ENCODE peak calls at places on chromosomes 3 and 15, in four cellular contexts. Z, R, V and Q are unnamed samples.
A peak's percentile ranks its signal among the peaks of the same experiment; 100 is the strongest.

GRCh38 chr3:128051459-128051836 is 789 bp upstream of the SEC61A1 start:
- DNase-seq in Z (no peak), V (no peak), R (no peak), Q (no peak)

GRCh38 chr3:144652573-144652972 is 681.0 kb downstream of the DIPK2A start:
- DNase-seq in Z (no peak), V (no peak), R (no peak), Q (no peak)

GRCh38 chr3:173744479-173744878 is 346.9 kb downstream of the NLGN1 start:
- DNase-seq in Z (no peak), V (peak; percentile 76), R (no peak), Q (no peak)

GRCh38 chr3:28915711-28916481 is 365.0 kb upstream of the RBMS3 start:
- DNase-seq in V (peak; percentile 80), Z (no peak), R (peak; percentile 61), Q (no peak)

GRCh38 chr3:59313365-59313764 is 263.5 kb upstream of the CFAP20DC start:
- DNase-seq in Z (no peak), R (no peak), V (no peak), Q (no peak)

GRCh38 chr15:90286678-90287077 is 21.2 kb downstream of the NGRN start:
- DNase-seq in R (no peak), Z (no peak), V (peak; percentile 62), Q (no peak)

GRCh38 chr3:76122007-76122406 is 336.7 kb upstream of the ZNF717 start:
- DNase-seq in Z (no peak), V (no peak), R (no peak), Q (no peak)

GRCh38 chr3:25424238-25425013 is 3.6 kb upstream of the RARB start:
- DNase-seq in Z (no peak), V (no peak), R (no peak), Q (no peak)

GRCh38 chr15:71810256-71811035 is at the start of gene NR2E3:
- DNase-seq in V (no peak), Z (no peak), R (no peak), Q (no peak)

GRCh38 chr15:84840741-84841429 is 23.7 kb downstream of the ALPK3 start:
- DNase-seq in Z (no peak), V (peak; percentile 28), R (peak; percentile 93), Q (no peak)

GRCh38 chr3:124291008-124291407 is 299.1 kb upstream of the ROPN1 start:
- DNase-seq in R (no peak), Z (no peak), V (no peak), Q (no peak)

GRCh38 chr15:59174846-59175831 is 31.5 kb upstream of the LDHAL6B start:
- DNase-seq in R (peak; percentile 66), Z (no peak), V (peak; percentile 75), Q (peak; percentile 89)

GRCh38 chr15:39770748-39771689 is 11.6 kb downstream of the FSIP1 start:
- DNase-seq in V (no peak), R (peak; percentile 66), Z (no peak), Q (no peak)

GRCh38 chr15:48267766-48268165 is 61.7 kb downstream of the SLC12A1 start:
- DNase-seq in R (no peak), Z (no peak), V (no peak), Q (no peak)

GRCh38 chr15:78638658-78639314 is 2.2 kb downstream of the CHRNB4 start:
- DNase-seq in V (peak; percentile 35), Z (no peak), R (no peak), Q (no peak)

GRCh38 chr3:152322756-152323155 is 54.0 kb downstream of the MBNL1 start:
- DNase-seq in V (peak; percentile 42), R (no peak), Z (no peak), Q (no peak)

GRCh38 chr3:194687638-194688206 is 2.0 kb downstream of the FAM43A start:
- DNase-seq in R (peak; percentile 86), V (no peak), Z (no peak), Q (no peak)

GRCh38 chr3:31635586-31635985 is 102.9 kb downstream of the STT3B start:
- DNase-seq in R (no peak), Z (no peak), V (no peak), Q (no peak)

GRCh38 chr3:32556332-32556731 is 14.3 kb downstream of the DYNC1LI1 start:
- DNase-seq in R (no peak), V (no peak), Z (no peak), Q (no peak)

GRCh38 chr3:186953011-186953487 is 22.7 kb downstream of the ST6GAL1 start:
- DNase-seq in Z (no peak), R (no peak), V (peak; percentile 79), Q (no peak)

GRCh38 chr3:173653781-173654180 is 256.2 kb downstream of the NLGN1 start:
- DNase-seq in V (no peak), R (no peak), Z (no peak), Q (no peak)

GRCh38 chr3:150235799-150236198 is 172.3 kb upstream of the TSC22D2 start:
- DNase-seq in R (no peak), V (no peak), Z (no peak), Q (no peak)

GRCh38 chr3:67646586-67647234 is 7.7 kb downstream of the SUCLG2 start:
- DNase-seq in R (no peak), Z (no peak), V (no peak), Q (no peak)

GRCh38 chr3:183094711-183095110 is 4.6 kb downstream of the MCCC1 start:
- DNase-seq in Z (no peak), R (no peak), V (no peak), Q (no peak)

DNA sequence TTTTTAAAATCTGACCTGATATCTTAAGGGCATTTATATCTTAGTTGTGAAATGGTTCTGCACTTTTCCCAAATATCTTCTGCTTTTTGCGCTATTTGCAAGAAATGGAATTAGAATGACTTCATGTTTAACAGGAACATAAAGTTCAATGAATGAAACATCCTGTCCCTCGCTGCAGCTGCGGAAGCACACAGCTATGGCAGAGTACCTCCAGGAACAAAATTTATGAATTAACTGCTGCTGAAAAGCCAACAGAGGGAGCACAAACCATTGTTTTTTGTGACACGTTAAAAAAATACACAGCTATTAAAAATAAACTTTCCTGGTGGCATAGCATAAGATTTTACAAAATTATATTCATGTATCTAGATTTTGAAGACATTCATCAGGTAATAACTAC is 404.4 kb upstream of the MDFIC2 start:
- DNase-seq in V (peak; percentile 86), Z (no peak), R (peak; percentile 72), Q (no peak)
- TF ChIP-seq CTCF in V (peak; percentile 17), Z (peak; percentile 20), R (peak; percentile 22), Q (no peak)

GRCh38 chr15:75361361-75361988 is 6.9 kb downstream of the MAN2C1 start:
- DNase-seq in R (no peak), V (no peak), Z (no peak), Q (peak; percentile 76)

GRCh38 chr15:75363786-75364185 is 4.6 kb downstream of the MAN2C1 start:
- DNase-seq in V (no peak), Z (no peak), R (no peak), Q (no peak)

GRCh38 chr15:75361989-75362641 is 6.3 kb downstream of the MAN2C1 start:
- DNase-seq in V (no peak), Z (no peak), R (no peak), Q (no peak)

GRCh38 chr15:75360856-75361255 is 7.6 kb downstream of the MAN2C1 start:
- DNase-seq in R (no peak), Z (no peak), V (no peak), Q (peak; percentile 59)

GRCh38 chr15:75362642-75363249 is 5.7 kb downstream of the MAN2C1 start:
- DNase-seq in R (no peak), Z (no peak), V (no peak), Q (no peak)
- TF ChIP-seq POLR2A in R (no peak), Z (no peak), V (no peak), Q (no peak)

GRCh38 chr15:87033056-87033455 is 953.4 kb downstream of the AGBL1 start:
- DNase-seq in Z (no peak), R (no peak), V (no peak), Q (no peak)
- TF ChIP-seq CTCF in Z (no peak), R (no peak), V (no peak), Q (no peak)

GRCh38 chr3:27484002-27484844 is at the start of gene SLC4A7:
- DNase-seq in Z (peak; percentile 91), R (peak; percentile 99), V (peak; percentile 96), Q (peak; percentile 100)
- TF ChIP-seq POLR2A in Z (peak; percentile 99), R (peak; percentile 85), V (peak; percentile 96), Q (no peak)

GRCh38 chr3:61452536-61452991 is 108.8 kb upstream of the PTPRG start:
- DNase-seq in Z (no peak), R (no peak), V (no peak), Q (no peak)
- TF ChIP-seq CTCF in Z (no peak), R (no peak), V (no peak), Q (no peak)

GRCh38 chr15:70763120-70763949 is at the start of gene UACA:
- DNase-seq in R (peak; percentile 98), Z (peak; percentile 46), V (peak; percentile 99), Q (peak; percentile 96)

GRCh38 chr15:70763950-70764730 is 782 bp upstream of the UACA start:
- DNase-seq in R (no peak), V (no peak), Z (no peak), Q (no peak)

GRCh38 chr15:70761046-70761445 is 2.3 kb downstream of the UACA start:
- DNase-seq in V (no peak), Z (no peak), R (no peak), Q (no peak)

GRCh38 chr15:70761931-70762468 is 1.4 kb downstream of the UACA start:
- DNase-seq in Z (no peak), V (peak; percentile 52), R (no peak), Q (no peak)

GRCh38 chr15:70762469-70763119 is 764 bp downstream of the UACA start:
- DNase-seq in R (peak; percentile 74), Z (no peak), V (peak; percentile 59), Q (peak; percentile 42)
- TF ChIP-seq POLR2A in R (no peak), Z (peak; percentile 19), V (no peak), Q (no peak)

DNA sequence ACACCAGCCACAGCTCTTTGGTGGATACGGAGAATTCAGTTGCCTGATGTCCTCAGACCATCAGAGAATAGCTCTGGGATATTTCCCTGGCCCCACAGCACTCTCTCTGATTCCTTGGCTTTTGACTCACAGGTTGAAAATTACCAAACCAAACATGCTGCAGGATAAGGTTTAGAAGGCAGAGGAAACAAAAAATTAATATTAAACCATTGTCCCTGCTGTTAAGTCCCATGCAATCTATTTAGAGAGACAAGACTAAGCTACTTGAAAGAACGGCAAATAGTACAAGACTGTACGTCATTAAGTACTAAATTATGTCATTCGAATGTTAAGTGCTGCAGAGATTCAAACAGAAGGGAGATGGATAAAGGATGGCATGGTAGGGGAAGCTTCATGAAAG is 501.4 kb downstream of the MECOM start:
- DNase-seq in R (no peak), Z (no peak), V (no peak), Q (no peak)
- TF ChIP-seq CTCF in R (no peak), Z (no peak), V (no peak), Q (no peak)

GRCh38 chr3:49721165-49721860 is 1.8 kb upstream of the AMIGO3 start:
- DNase-seq in R (no peak), Z (no peak), V (no peak), Q (peak; percentile 83)

GRCh38 chr3:49717539-49718418 is 1.7 kb downstream of the AMIGO3 start:
- DNase-seq in Z (no peak), R (no peak), V (no peak), Q (no peak)

GRCh38 chr3:49718419-49719213 is 868 bp downstream of the AMIGO3 start:
- DNase-seq in V (peak; percentile 28), R (peak; percentile 69), Z (no peak), Q (no peak)

GRCh38 chr3:49720383-49721164 is 1.1 kb upstream of the AMIGO3 start:
- DNase-seq in V (no peak), R (peak; percentile 65), Z (no peak), Q (peak; percentile 83)

GRCh38 chr3:49719214-49719884 is at the start of gene AMIGO3:
- DNase-seq in V (peak; percentile 93), R (peak; percentile 98), Z (peak; percentile 76), Q (peak; percentile 99)
- TF ChIP-seq POLR2A in V (peak; percentile 91), R (peak; percentile 15), Z (peak; percentile 83), Q (no peak)

GRCh38 chr15:80636675-80637074 is 58.4 kb upstream of the ABHD17C start:
- DNase-seq in Z (no peak), R (no peak), V (peak; percentile 25), Q (no peak)
- TF ChIP-seq CTCF in Z (peak; percentile 8), R (no peak), V (peak; percentile 11), Q (no peak)